ENCODE peak calls at places on chromosome 2, in seven cellular contexts. Y, E, K, V, A, S and L are unnamed samples.

GRCh38 chr2:170817247-170817998 is 736 bp downstream of the GAD1 start:
- DNase-seq in Y (peak), S (peak), V (no peak), A (peak), K (no peak), E (no peak), L (no peak)

GRCh38 chr2:236769981-236770671 is 200.5 kb downstream of the ACKR3 start:
- DNase-seq in A (peak), E (peak), K (no peak), Y (no peak), V (peak), S (peak), L (no peak)

GRCh38 chr2:159960413-159960812 is 102.0 kb downstream of the PLA2R1 start:
- DNase-seq in A (peak), E (peak), K (no peak), S (peak), Y (no peak), V (peak), L (no peak)

GRCh38 chr2:165621086-165621560 is 151.6 kb downstream of the CSRNP3 start:
- DNase-seq in Y (no peak), K (no peak), V (no peak), E (no peak), S (peak), A (peak), L (no peak)

GRCh38 chr2:23497063-23497462 is 112.1 kb downstream of the KLHL29 start:
- DNase-seq in V (no peak), A (peak), E (no peak), S (peak), K (no peak), Y (no peak), L (no peak)

GRCh38 chr2:168930242-168930641 is 29.2 kb downstream of the G6PC2 start:
- DNase-seq in S (no peak), A (no peak), V (no peak), Y (no peak), K (no peak), E (no peak), L (no peak)

GRCh38 chr2:233428438-233428837 is 74.1 kb downstream of the DGKD start:
- DNase-seq in K (no peak), Y (no peak), E (no peak), S (no peak), V (no peak), A (no peak), L (no peak)

GRCh38 chr2:117921520-117921919 is 92.3 kb downstream of the CCDC93 start:
- DNase-seq in A (no peak), Y (no peak), E (no peak), V (no peak), S (no peak), K (no peak), L (no peak)

GRCh38 chr2:190562121-190562520 is 27.6 kb upstream of the NEMP2 start:
- DNase-seq in V (no peak), A (no peak), E (no peak), S (no peak), Y (no peak), K (no peak), L (no peak)

GRCh38 chr2:119111115-119111975 is 47.2 kb downstream of the C1QL2 start:
- DNase-seq in A (no peak), V (peak), K (no peak), S (no peak), E (peak), Y (no peak), L (no peak)

GRCh38 chr2:30201990-30202389 is 29.3 kb upstream of the LBH start:
- DNase-seq in Y (no peak), K (no peak), A (peak), E (no peak), S (peak), V (no peak), L (no peak)

GRCh38 chr2:169803480-169803879 is 4.8 kb downstream of the SSB start:
- DNase-seq in Y (no peak), K (no peak), E (no peak), A (no peak), S (peak), V (no peak), L (no peak)

GRCh38 chr2:88188741-88189140 is 18.6 kb downstream of the THNSL2 start:
- DNase-seq in V (no peak), S (peak), A (peak), E (no peak), Y (no peak), K (no peak), L (no peak)

GRCh38 chr2:131156452-131157149 is 51.5 kb downstream of the PLEKHB2 start:
- DNase-seq in Y (no peak), S (no peak), K (no peak), V (no peak), E (no peak), A (peak), L (no peak)

GRCh38 chr2:10814142-10814541 is 1.6 kb upstream of the PDIA6 start:
- DNase-seq in S (no peak), K (no peak), Y (no peak), E (no peak), A (no peak), V (no peak), L (no peak)

GRCh38 chr2:98084151-98084868 is 2.7 kb upstream of the VWA3B start:
- DNase-seq in E (no peak), S (no peak), K (no peak), A (no peak), V (no peak), Y (no peak), L (no peak)

GRCh38 chr2:205792908-205793307 is 110.6 kb downstream of the NRP2 start:
- DNase-seq in A (no peak), E (no peak), K (no peak), S (peak), V (no peak), Y (no peak), L (no peak)

GRCh38 chr2:234593636-234594035 is 96.8 kb upstream of the ARL4C start:
- DNase-seq in E (no peak), V (no peak), S (peak), A (no peak), Y (no peak), K (no peak), L (no peak)

GRCh38 chr2:128808462-128809255 is 490.0 kb upstream of the HS6ST1 start:
- DNase-seq in K (no peak), S (peak), E (peak), V (peak), A (peak), Y (no peak), L (no peak)

DNA sequence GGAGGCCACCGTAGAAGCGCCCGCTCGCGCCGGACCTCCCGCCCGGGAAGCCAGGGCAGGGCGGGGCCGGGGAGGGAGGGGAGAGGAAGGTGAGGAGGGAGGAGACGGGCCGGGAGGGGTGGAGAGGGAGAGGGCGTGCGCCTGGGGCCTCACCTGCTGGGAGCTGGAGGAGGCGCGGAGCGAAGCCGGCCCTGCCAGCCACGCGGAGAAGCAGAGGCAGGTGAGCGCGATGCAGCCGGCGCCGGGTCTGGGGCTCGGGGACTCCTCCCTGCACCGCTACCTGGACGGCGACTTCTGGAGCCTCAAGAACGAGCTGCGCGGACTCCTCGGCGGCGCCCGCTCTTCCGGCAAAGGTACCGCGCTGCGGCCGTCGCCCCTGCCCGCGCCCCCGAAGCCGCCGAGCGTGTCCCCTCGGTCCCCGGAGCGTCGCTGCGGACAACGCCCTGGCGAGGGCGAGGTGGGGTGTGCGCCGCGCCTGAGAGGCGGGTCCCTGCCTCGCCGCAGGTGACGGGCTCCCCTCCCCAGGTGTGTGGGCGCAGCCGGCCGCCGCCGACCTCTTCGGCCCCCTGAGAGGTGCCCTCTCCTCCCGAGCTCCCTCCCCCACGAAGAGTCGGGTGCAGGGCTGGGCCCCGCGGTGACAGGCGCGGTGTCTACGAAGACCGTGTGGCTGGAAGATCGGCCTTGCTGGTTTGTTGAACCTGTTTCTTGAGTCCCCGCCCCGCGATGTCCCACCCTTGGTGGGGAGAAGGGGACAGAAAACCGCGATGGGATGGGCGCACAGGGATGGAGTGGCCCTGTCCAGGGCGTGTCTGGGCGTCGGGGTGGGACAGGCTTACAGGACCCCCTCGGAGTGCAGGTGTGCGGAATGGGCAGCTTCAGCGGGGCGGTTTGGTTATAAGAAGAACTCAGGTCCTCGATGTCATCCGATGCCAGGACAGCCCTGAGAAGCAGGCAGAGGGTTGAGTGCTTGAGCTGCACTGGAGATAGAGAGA is at the start of gene ACOXL:
- DNase-seq in A (no peak), V (peak), E (peak), S (no peak), K (peak), Y (peak), L (no peak)
- TF ChIP-seq EZH2 in A (peak), V (no peak), E (peak), S (peak), K (no peak), Y (peak), L (peak)

GRCh38 chr2:145066795-145067194 is 546.9 kb upstream of the ZEB2 start:
- DNase-seq in E (no peak), S (no peak), V (no peak), K (no peak), A (peak), Y (no peak), L (no peak)

GRCh38 chr2:145065278-145065677 is 545.4 kb upstream of the ZEB2 start:
- DNase-seq in A (no peak), E (no peak), Y (no peak), V (no peak), K (no peak), S (no peak), L (no peak)

GRCh38 chr2:145066151-145066661 is 546.3 kb upstream of the ZEB2 start:
- DNase-seq in V (no peak), E (no peak), K (no peak), Y (no peak), S (no peak), A (peak), L (no peak)

GRCh38 chr2:145068509-145068908 is 548.6 kb upstream of the ZEB2 start:
- DNase-seq in K (no peak), E (no peak), S (no peak), A (no peak), V (no peak), Y (no peak), L (peak)

DNA sequence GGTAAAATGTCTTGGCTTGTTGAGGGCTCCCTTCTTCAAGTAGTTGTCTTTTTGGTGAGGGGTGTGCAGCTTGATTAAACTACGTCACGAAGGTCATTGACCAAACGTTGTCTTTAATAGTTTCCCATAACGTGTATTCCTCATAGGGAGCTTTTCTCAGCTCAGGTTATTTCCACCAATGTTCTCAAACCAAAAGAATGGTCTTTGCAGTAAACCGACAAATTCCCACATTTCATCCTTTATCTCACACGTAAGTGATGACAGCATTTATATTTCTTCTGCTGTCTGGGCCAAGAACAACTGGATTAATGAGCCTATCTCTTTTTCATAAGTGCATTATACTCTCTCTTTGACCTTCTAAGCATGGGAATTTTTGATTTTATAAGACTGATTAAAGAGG is 547.7 kb upstream of the ZEB2 start:
- DNase-seq in K (no peak), E (no peak), A (no peak), Y (no peak), S (no peak), V (no peak), L (no peak)
- TF ChIP-seq EZH2 in K (no peak), E (no peak), A (no peak), Y (no peak), S (no peak), V (no peak), L (no peak)

DNA sequence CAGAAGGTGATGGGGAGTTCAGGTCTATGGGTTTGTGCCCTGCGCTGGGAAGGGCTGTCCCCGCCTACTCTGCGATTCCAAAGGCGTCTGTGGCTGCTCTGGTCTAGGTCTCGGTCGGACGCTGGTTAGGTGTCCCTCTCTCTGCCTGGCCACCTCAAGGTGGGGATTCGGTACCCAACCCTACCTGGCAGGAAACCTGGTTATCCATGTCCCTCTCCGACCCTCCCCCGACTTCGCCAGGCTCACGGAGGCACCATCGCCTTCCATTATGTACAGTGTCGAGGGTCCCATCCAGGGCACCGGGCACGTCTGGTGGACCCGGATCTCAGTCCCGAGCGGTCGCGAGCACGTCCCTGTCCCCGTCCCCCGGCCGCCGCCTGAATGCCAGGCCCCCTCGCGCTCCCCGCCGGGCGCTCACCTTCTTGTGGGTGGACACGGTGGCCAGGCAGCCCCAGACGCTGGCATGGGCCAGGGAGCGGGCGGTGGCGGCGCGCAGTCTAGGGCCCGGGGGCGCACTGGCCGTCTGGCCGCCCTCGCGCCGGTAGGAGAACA is 628 bp downstream of the CREG2 start:
- DNase-seq in S (no peak), Y (peak), A (no peak), E (no peak), K (no peak), V (no peak), L (no peak)
- TF ChIP-seq EZH2 in S (peak), Y (peak), A (no peak), E (no peak), K (no peak), V (no peak), L (no peak)

GRCh38 chr2:240818543-240819403 is 1.2 kb downstream of the KIF1A start:
- DNase-seq in V (no peak), Y (peak), E (peak), S (no peak), K (no peak), A (no peak), L (no peak)
- TF ChIP-seq EZH2 in V (no peak), Y (peak), E (peak), S (peak), K (no peak), A (no peak), L (no peak)

DNA sequence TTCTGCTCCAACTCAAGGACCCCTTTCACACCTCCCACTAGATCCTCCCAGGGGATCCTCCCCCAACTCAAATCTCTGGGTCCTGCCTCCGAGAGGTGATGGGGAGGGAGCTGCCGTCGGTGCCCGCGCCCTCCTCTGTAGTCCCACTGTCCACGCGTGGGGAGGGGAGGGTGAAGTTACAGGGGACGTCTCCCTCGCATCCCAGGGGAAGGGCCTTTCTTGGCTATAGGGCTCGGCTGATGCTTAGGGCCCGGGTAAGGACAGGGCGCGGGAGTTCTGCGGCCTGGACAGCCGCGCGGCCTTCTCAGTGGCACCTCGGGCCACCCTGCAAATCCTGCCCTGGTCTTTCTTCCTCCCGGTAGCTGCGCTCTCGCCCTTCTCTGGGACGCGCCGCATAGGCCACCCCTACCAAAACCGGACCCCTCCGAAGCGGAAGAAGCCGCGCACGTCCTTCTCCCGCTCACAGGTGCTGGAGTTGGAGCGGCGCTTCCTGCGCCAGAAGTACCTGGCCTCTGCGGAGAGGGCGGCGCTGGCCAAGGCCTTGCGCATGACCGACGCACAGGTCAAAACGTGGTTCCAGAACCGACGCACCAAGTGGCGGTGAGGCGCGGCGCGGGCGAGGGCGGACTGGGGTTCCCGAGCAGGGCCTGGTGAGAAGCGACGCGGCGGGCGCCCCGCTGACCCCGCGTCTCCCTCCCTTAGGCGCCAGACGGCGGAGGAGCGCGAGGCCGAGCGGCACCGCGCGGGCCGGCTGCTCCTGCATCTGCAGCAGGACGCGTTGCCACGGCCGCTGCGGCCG is 1.2 kb downstream of the TLX2 start:
- DNase-seq in E (no peak), K (no peak), V (no peak), A (peak), Y (peak), S (no peak), L (no peak)
- TF ChIP-seq EZH2 in E (peak), K (no peak), V (no peak), A (peak), Y (peak), S (peak), L (no peak)

DNA sequence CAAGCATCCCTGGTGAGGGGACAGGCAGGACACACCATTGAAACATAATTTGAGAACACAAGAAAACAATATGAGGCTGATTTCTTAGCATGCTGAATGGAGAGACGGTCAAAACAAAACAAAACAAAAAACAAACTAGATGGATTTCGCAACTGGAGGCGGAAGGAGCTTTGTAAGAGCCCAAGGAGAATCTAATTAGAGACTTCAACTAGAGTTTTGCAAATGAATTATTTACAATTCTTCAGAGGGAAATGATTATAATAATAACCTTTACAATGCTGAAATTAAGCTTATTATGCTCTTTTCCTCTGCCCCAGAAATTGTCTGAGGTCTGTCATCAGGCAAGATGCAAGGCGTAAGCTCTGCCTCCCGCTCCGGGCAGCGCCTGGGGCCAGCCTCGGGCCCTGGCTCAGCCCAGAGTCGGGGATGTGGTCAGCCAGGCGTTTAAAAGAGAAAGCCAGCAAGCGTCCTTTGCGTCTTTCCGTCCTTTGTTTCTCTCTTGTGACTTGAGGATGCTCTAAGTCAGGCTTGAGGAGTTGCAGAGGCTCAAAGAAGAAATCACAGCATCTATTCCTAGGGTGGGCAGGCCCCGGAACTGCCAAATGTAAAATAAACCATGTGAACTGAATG is 139.6 kb downstream of the TWIST2 start:
- DNase-seq in S (no peak), Y (peak), K (no peak), A (peak), V (no peak), E (no peak), L (no peak)
- TF ChIP-seq EZH2 in S (no peak), Y (no peak), K (no peak), A (no peak), V (no peak), E (no peak), L (no peak)

GRCh38 chr2:219060821-219061791 is at the start of gene IHH:
- DNase-seq in S (peak), E (peak), A (peak), Y (peak), K (no peak), V (no peak), L (no peak)
- TF ChIP-seq EZH2 in S (peak), E (peak), A (peak), Y (peak), K (no peak), V (no peak), L (peak)

GRCh38 chr2:44999540-44999939 is 9.7 kb downstream of the SIX2 start:
- DNase-seq in Y (no peak), E (no peak), S (no peak), K (no peak), V (no peak), A (no peak), L (no peak)

GRCh38 chr2:45000341-45000901 is 8.8 kb downstream of the SIX2 start:
- DNase-seq in E (no peak), K (peak), Y (peak), S (no peak), A (no peak), V (no peak), L (no peak)

GRCh38 chr2:45002661-45003210 is 6.5 kb downstream of the SIX2 start:
- DNase-seq in Y (no peak), K (no peak), S (no peak), E (no peak), V (no peak), A (no peak), L (no peak)

GRCh38 chr2:45001629-45002385 is 7.4 kb downstream of the SIX2 start:
- DNase-seq in K (no peak), E (no peak), Y (peak), V (no peak), A (no peak), S (no peak), L (no peak)

DNA sequence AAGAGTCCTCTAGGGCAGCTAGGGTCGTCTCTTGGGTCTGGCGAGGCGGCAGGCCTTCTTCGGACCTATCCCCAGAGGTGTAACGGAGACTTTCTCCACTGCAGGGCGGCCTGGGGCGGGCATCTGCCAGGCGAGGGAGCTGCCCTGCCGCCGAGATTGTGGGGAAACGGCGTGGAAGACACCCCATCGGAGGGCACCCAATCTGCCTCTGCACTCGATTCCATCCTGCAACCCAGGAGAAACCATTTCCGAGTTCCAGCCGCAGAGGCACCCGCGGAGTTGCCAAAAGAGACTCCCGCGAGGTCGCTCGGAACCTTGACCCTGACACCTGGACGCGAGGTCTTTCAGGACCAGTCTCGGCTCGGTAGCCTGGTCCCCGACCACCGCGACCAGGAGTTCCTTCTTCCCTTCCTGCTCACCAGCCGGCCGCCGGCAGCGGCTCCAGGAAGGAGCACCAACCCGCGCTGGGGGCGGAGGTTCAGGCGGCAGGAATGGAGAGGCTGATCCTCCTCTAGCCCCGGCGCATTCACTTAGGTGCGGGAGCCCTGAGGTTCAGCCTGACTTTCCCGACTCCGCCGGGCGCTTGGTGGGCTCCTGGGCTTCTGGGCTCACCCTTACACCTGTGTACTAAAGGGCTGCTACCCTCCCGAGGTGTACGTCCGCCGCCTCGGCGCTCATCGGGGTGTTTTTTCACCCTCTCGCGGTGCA is 8.2 kb downstream of the SIX2 start:
- DNase-seq in A (peak), S (no peak), E (peak), K (no peak), Y (peak), V (no peak), L (no peak)
- TF ChIP-seq EZH2 in A (peak), S (peak), E (no peak), K (no peak), Y (peak), V (no peak), L (no peak)